ENCODE peak calls at places on chromosomes 12 and 14, in seven cellular contexts. M, R, O, L, Q, J and P are unnamed samples. For H3K36me3, the result is how much of the 10 kb centered on the place peaks cover.

GRCh38 chr14:25658988-25659387 is 609.0 kb upstream of the STXBP6 start:
- DNase-seq in M (no peak), R (no peak), O (no peak), L (no peak), Q (no peak), J (no peak), P (no peak)

GRCh38 chr14:46686652-46687051 is 35.1 kb upstream of the RPL10L start:
- DNase-seq in M (no peak), R (no peak), O (no peak), L (no peak), Q (no peak), J (no peak), P (no peak)

GRCh38 chr12:107169200-107169599 is 75.9 kb upstream of the CRY1 start:
- DNase-seq in M (no peak), R (no peak), O (no peak), L (no peak), Q (no peak), J (no peak), P (no peak)

GRCh38 chr12:122106891-122107660 is 28.5 kb downstream of the MLXIP start:
- DNase-seq in M (peak), R (peak), O (no peak), L (no peak), Q (no peak), J (no peak), P (no peak)

GRCh38 chr12:9745191-9745590 is 12.3 kb upstream of the CLECL1 start:
- DNase-seq in M (no peak), R (no peak), O (no peak), L (no peak), Q (no peak), J (no peak), P (no peak)

GRCh38 chr12:48486679-48487078 is 4.4 kb downstream of the C12orf54 start:
- DNase-seq in M (no peak), R (no peak), O (no peak), L (no peak), Q (no peak), J (no peak), P (no peak)

GRCh38 chr14:70782361-70782760 is 27.0 kb downstream of the MAP3K9 start:
- DNase-seq in M (no peak), R (no peak), O (no peak), L (no peak), Q (no peak), J (no peak), P (no peak)

GRCh38 chr12:93199831-93200236 is 177.9 kb upstream of the NUDT4 start:
- DNase-seq in M (no peak), R (no peak), O (no peak), L (no peak), Q (no peak), J (no peak), P (no peak)

GRCh38 chr12:34371050-34371449 is 348.8 kb downstream of the ALG10 start:
- DNase-seq in M (no peak), R (no peak), O (no peak), L (no peak), Q (no peak), J (no peak), P (no peak)

GRCh38 chr12:51897181-51897580 is 9.3 kb downstream of the ANKRD33 start:
- DNase-seq in M (no peak), R (no peak), O (peak), L (no peak), Q (no peak), J (no peak), P (no peak)

GRCh38 chr12:32949815-32950214 is 53.2 kb upstream of the PKP2 start:
- DNase-seq in M (no peak), R (no peak), O (no peak), L (no peak), Q (no peak), J (no peak), P (no peak)

GRCh38 chr12:94193168-94193567 is 44.8 kb downstream of the PLXNC1 start:
- DNase-seq in M (no peak), R (no peak), O (no peak), L (no peak), Q (no peak), J (no peak), P (no peak)

GRCh38 chr12:57224973-57225679 is 4.4 kb upstream of the SHMT2 start:
- DNase-seq in M (peak), R (no peak), O (no peak), L (peak), Q (no peak), J (no peak), P (no peak)

GRCh38 chr12:52927964-52928363 is 21.0 kb upstream of the KRT18 start:
- DNase-seq in M (no peak), R (no peak), O (no peak), L (no peak), Q (no peak), J (no peak), P (no peak)

GRCh38 chr14:56199095-56199975 is 81.1 kb downstream of the PELI2 start:
- DNase-seq in M (no peak), R (peak), O (no peak), L (no peak), Q (peak), J (peak), P (no peak)

GRCh38 chr14:96168581-96168980 is 36.1 kb upstream of the BDKRB2 start:
- DNase-seq in M (peak), R (no peak), O (no peak), L (no peak), Q (no peak), J (no peak), P (no peak)

GRCh38 chr12:116138781-116139180 is 138.7 kb downstream of the MED13L start:
- DNase-seq in M (no peak), R (no peak), O (no peak), L (no peak), Q (no peak), J (no peak), P (no peak)

GRCh38 chr14:38342803-38343202 is 86.9 kb upstream of the CLEC14A start:
- DNase-seq in M (no peak), R (no peak), O (no peak), L (no peak), Q (no peak), J (no peak), P (no peak)

GRCh38 chr14:57898837-57899572 is 33.1 kb upstream of the SLC35F4 start:
- DNase-seq in M (no peak), R (no peak), O (no peak), L (no peak), Q (no peak), J (no peak), P (no peak)

GRCh38 chr14:70622111-70622712 is 19.5 kb upstream of the TTC9 start:
- DNase-seq in M (peak), R (no peak), O (no peak), L (peak), Q (peak), J (no peak), P (peak)

GRCh38 chr12:67519824-67520433 is 128.6 kb upstream of the DYRK2 start:
- DNase-seq in M (no peak), R (no peak), O (no peak), L (no peak), Q (no peak), J (no peak), P (peak)

GRCh38 chr14:52279405-52279804 is 11.9 kb downstream of the PTGDR start:
- DNase-seq in M (no peak), R (no peak), O (no peak), L (no peak), Q (no peak), J (no peak), P (no peak)

GRCh38 chr14:94921870-94922585 is 152.1 kb upstream of the GSC start:
- DNase-seq in M (no peak), R (no peak), O (no peak), L (no peak), Q (no peak), J (no peak), P (no peak)

GRCh38 chr14:64654072-64654899 is 49.9 kb upstream of the PLEKHG3 start:
- DNase-seq in M (no peak), R (no peak), O (no peak), L (no peak), Q (no peak), J (no peak), P (no peak)

GRCh38 chr14:67158559-67158958 is 30.7 kb upstream of the GARIN2 start:
- DNase-seq in M (no peak), R (no peak), O (no peak), L (no peak), Q (no peak), J (no peak), P (no peak)

GRCh38 chr14:74800780-74801179 is 37.7 kb downstream of the YLPM1 start:
- DNase-seq in M (no peak), R (no peak), O (no peak), L (no peak), Q (no peak), J (no peak), P (no peak)
- H3K36me3 ChIP-seq in M (under half), R (under half), O (under half), L (half or more), Q (under half), J (half or more), P (under half)

DNA sequence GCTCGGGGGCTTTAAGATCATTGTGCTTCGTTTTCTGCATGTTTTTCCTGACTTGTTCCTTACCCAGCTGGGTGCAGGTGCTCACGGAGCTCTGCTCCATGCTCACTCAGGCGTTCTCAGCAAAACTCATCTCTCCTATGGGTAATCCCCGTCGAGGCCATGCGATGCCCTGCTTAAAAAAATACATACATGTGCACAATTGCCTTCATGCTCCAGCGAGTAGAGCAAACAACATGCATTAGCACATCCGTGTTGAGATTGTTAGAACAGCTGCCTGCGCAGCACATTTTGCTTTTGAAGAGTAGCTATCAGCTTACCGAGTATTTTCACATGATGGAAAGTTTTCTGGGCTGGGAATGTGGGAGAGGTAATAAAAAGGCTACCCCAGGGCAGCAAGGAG is 16.2 kb downstream of the AACS start:
- DNase-seq in M (no peak), R (no peak), O (peak), L (no peak), Q (no peak), J (no peak), P (no peak)
- H3K36me3 ChIP-seq in M (under half), R (under half), O (under half), L (under half), Q (under half), J (under half), P (under half)

DNA sequence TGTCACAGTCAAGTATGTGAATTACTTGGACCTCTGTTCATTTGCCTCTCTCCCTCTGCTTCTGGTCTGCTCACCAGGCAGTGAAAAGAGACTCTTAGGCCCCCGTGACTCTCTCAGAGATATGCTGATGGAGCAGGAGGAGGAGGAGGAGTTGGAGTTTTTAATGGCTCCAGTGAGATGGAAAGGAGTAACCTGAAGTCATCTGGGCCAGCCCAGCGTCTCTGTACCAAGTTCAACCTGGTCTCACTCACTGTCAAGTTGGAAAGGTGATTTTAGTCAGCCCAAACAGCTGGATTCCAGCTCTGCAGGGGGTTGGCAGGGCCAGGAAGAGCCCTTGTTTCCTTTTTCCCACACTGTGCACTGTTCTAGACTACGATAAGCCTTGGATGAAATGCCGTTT is 48.6 kb downstream of the SH2B3 start:
- DNase-seq in M (no peak), R (no peak), O (no peak), L (no peak), Q (peak), J (no peak), P (no peak)
- H3K36me3 ChIP-seq in M (under half), R (under half), O (under half), L (half or more), Q (under half), J (half or more), P (under half)

DNA sequence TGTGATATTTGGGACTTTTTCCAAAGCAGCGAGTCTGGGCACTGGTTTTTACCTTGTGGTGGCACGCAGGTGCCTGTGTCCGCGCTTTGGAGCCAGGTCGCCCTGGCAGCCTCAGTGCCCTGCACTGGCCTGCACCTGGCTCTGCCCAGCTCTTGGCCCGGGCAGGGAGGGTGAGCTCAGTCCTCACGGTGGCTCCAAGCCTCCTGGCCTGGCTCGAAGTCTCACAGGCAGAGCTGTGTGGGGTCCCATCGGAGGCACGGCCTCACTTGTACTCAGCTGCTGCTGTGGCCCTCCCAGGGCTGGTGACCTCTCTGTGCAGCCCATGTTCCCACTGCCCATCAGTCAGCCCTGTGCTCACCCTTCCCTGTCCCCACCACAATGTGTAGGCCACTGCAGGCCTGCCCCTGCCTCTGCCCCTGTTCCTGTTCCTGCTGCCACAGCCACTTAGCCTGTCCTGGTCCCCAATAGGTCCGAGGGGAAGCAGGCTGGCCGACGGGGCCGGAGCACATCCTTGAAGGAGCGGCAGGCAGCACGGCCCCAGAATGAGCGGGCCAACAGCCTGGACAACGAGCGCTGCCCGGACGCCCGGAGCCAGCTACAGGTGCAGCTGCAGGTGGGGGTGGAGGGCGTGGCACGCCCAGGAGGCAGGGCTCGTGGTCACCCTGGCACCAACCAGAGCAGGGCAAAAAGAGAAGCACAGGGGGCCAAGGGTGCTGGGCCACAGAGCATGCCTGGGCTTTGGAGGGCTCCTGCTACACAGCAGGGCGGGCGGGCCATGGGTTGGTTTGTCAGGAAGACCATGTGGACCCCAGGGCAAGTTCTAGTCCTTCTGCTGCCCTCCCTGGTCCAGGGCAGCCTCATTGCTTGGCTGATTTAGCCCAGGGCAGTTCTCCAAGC is 16.6 kb upstream of the TEX22 start:
- DNase-seq in M (no peak), R (no peak), O (no peak), L (no peak), Q (no peak), J (no peak), P (no peak)
- H3K36me3 ChIP-seq in M (under half), R (under half), O (under half), L (under half), Q (under half), J (under half), P (under half)

DNA sequence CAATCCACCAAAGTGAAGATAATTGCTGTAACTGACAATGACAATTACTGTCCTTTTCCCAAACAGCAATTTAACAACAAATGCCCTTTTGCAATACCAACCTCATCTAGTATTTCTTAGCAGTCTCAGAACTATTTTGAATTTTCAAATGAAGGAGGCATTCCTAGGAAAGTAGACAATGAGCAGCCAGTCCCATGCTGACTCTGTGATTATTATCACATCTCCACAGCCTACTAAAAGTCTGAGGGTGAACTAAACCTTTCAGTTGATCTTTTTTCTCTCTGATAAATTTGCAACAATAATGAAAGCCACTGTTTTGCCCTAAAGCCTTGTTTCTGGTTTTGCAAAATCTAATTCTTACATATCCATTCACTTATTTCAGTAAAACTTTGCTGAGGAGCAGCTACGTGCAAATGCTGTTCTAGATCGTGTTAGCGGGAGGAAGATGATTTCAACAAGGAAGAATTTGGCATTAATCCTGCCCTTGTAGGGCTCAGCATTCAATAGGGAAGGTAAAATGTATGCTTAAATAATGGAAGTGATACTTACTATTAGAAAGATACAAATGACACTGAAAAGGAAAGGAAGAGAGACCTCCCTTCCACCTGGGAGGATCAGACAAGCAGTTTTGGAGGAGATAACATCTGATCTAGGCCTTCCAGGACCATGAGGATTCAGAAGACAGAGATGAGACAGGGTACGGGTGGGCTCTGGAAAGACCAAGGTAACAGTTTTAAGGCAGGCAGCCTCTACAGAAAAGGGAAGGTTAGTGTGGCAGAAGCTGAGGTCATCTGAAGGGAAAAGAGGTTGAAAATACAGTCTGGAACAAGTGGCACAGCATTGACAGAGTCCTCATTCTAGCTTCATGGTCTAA is 47.4 kb downstream of the SLC38A1 start:
- DNase-seq in M (no peak), R (no peak), O (no peak), L (no peak), Q (no peak), J (peak), P (no peak)
- H3K36me3 ChIP-seq in M (under half), R (under half), O (under half), L (under half), Q (under half), J (half or more), P (under half)

GRCh38 chr12:110717037-110717436 is 25.7 kb downstream of the PPP1CC start:
- DNase-seq in M (no peak), R (no peak), O (no peak), L (no peak), Q (no peak), J (no peak), P (no peak)

GRCh38 chr12:110725267-110725666 is 17.4 kb downstream of the PPP1CC start:
- DNase-seq in M (no peak), R (no peak), O (no peak), L (no peak), Q (no peak), J (no peak), P (no peak)

GRCh38 chr12:110718222-110718908 is 24.3 kb downstream of the PPP1CC start:
- DNase-seq in M (no peak), R (no peak), O (no peak), L (no peak), Q (no peak), J (no peak), P (no peak)

GRCh38 chr12:110726018-110726417 is 16.7 kb downstream of the PPP1CC start:
- DNase-seq in M (no peak), R (no peak), O (no peak), L (no peak), Q (no peak), J (no peak), P (no peak)

DNA sequence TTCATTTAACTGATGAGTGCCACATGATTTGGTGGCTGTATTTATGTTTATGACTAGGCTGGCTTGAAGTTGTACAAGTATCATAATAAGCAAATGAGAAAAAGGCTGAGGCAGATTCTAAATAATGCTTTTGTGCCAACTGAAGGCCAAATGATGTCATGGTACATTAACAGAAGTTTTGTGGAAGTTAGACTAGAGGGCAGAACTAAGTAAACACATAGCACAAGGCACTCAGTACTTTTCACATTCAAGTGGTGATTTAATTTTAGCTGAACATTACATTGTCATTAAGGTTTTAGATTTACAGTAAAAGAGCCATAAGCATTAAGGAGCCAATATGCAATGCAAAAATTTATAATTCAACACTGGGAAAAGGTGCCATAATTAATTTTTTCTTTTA is 21.1 kb downstream of the PPP1CC start:
- DNase-seq in M (no peak), R (no peak), O (no peak), L (no peak), Q (no peak), J (no peak), P (no peak)
- H3K36me3 ChIP-seq in M (under half), R (under half), O (under half), L (half or more), Q (under half), J (half or more), P (under half)